ENCODE peak calls at places on chromosomes 3 and 15, in seven cellular contexts. One of them, this sample, is unnamed.
A peak's percentile ranks its signal among the peaks of the same experiment; 100 is the strongest.

GRCh38 chr3:184567924-184568590 is 6.5 kb downstream of the EPHB3 start:
- DNase-seq in neuronal stem cell: no peak
- DNase-seq in cardiac muscle cell: no peak
- DNase-seq in HepG2: no peak
- DNase-seq in thoracic aorta: no peak
- DNase-seq in dorsolateral prefrontal cortex: no peak
- DNase-seq in right lobe of liver: no peak
- DNase-seq in this sample: no peak

GRCh38 chr15:24269166-24269571 is 406.4 kb upstream of the NPAP1 start:
- DNase-seq in neuronal stem cell: no peak
- DNase-seq in cardiac muscle cell: no peak
- DNase-seq in HepG2: no peak
- DNase-seq in thoracic aorta: no peak
- DNase-seq in dorsolateral prefrontal cortex: no peak
- DNase-seq in right lobe of liver: no peak
- DNase-seq in this sample: no peak

GRCh38 chr3:14428087-14429067 is 26.0 kb downstream of the SLC6A6 start:
- DNase-seq in neuronal stem cell: no peak
- DNase-seq in cardiac muscle cell: no peak
- DNase-seq in HepG2: no peak
- DNase-seq in thoracic aorta: no peak
- DNase-seq in dorsolateral prefrontal cortex: no peak
- DNase-seq in right lobe of liver: no peak
- DNase-seq in this sample: no peak

GRCh38 chr3:53225651-53226050 is 30.2 kb downstream of the TKT start:
- DNase-seq in neuronal stem cell: no peak
- DNase-seq in cardiac muscle cell: no peak
- DNase-seq in HepG2: no peak
- DNase-seq in thoracic aorta: no peak
- DNase-seq in dorsolateral prefrontal cortex: no peak
- DNase-seq in right lobe of liver: no peak
- DNase-seq in this sample: no peak

GRCh38 chr3:187955076-187955952 is 198.6 kb upstream of the LPP start:
- DNase-seq in neuronal stem cell: no peak
- DNase-seq in cardiac muscle cell: peak; percentile 87
- DNase-seq in HepG2: peak; percentile 45
- DNase-seq in thoracic aorta: no peak
- DNase-seq in dorsolateral prefrontal cortex: no peak
- DNase-seq in right lobe of liver: peak; percentile 75
- DNase-seq in this sample: peak; percentile 65

GRCh38 chr15:101027273-101027901 is 108.2 kb downstream of the LRRK1 start:
- DNase-seq in neuronal stem cell: no peak
- DNase-seq in cardiac muscle cell: no peak
- DNase-seq in HepG2: no peak
- DNase-seq in thoracic aorta: no peak
- DNase-seq in dorsolateral prefrontal cortex: no peak
- DNase-seq in right lobe of liver: peak; percentile 41
- DNase-seq in this sample: no peak

GRCh38 chr3:14774431-14774830 is 44.3 kb upstream of the FGD5 start:
- DNase-seq in neuronal stem cell: no peak
- DNase-seq in cardiac muscle cell: no peak
- DNase-seq in HepG2: no peak
- DNase-seq in thoracic aorta: no peak
- DNase-seq in dorsolateral prefrontal cortex: no peak
- DNase-seq in right lobe of liver: peak; percentile 32
- DNase-seq in this sample: no peak

GRCh38 chr3:79872483-79872882 is 104.7 kb upstream of the ROBO1 start:
- DNase-seq in neuronal stem cell: no peak
- DNase-seq in cardiac muscle cell: peak; percentile 77
- DNase-seq in HepG2: no peak
- DNase-seq in thoracic aorta: no peak
- DNase-seq in dorsolateral prefrontal cortex: no peak
- DNase-seq in right lobe of liver: no peak
- DNase-seq in this sample: peak; percentile 42

GRCh38 chr15:64792282-64792681 is 16.9 kb upstream of the RBPMS2 start:
- DNase-seq in neuronal stem cell: no peak
- DNase-seq in cardiac muscle cell: no peak
- DNase-seq in HepG2: no peak
- DNase-seq in thoracic aorta: no peak
- DNase-seq in dorsolateral prefrontal cortex: no peak
- DNase-seq in right lobe of liver: no peak
- DNase-seq in this sample: no peak

GRCh38 chr15:83993591-83993990 is 242.0 kb upstream of the GOLGA6L4 start:
- DNase-seq in neuronal stem cell: no peak
- DNase-seq in cardiac muscle cell: peak; percentile 3
- DNase-seq in HepG2: no peak
- DNase-seq in thoracic aorta: no peak
- DNase-seq in dorsolateral prefrontal cortex: no peak
- DNase-seq in right lobe of liver: no peak
- DNase-seq in this sample: no peak

GRCh38 chr3:39143051-39143885 is 10.1 kb downstream of the CSRNP1 start:
- DNase-seq in neuronal stem cell: no peak
- DNase-seq in cardiac muscle cell: no peak
- DNase-seq in HepG2: no peak
- DNase-seq in thoracic aorta: no peak
- DNase-seq in dorsolateral prefrontal cortex: peak; percentile 38
- DNase-seq in right lobe of liver: no peak
- DNase-seq in this sample: no peak

GRCh38 chr15:41821831-41822230 is 6.1 kb upstream of the JMJD7 start:
- DNase-seq in neuronal stem cell: no peak
- DNase-seq in cardiac muscle cell: no peak
- DNase-seq in HepG2: no peak
- DNase-seq in thoracic aorta: no peak
- DNase-seq in dorsolateral prefrontal cortex: no peak
- DNase-seq in right lobe of liver: no peak
- DNase-seq in this sample: no peak

GRCh38 chr15:92683511-92683834 is 27.9 kb upstream of the FAM174B start:
- DNase-seq in neuronal stem cell: peak; percentile 27
- DNase-seq in cardiac muscle cell: peak; percentile 81
- DNase-seq in HepG2: peak; percentile 50
- DNase-seq in thoracic aorta: no peak
- DNase-seq in dorsolateral prefrontal cortex: peak; percentile 27
- DNase-seq in right lobe of liver: peak; percentile 71
- DNase-seq in this sample: no peak

GRCh38 chr15:92677998-92678397 is 22.4 kb upstream of the FAM174B start:
- DNase-seq in neuronal stem cell: no peak
- DNase-seq in cardiac muscle cell: no peak
- DNase-seq in HepG2: no peak
- DNase-seq in thoracic aorta: no peak
- DNase-seq in dorsolateral prefrontal cortex: no peak
- DNase-seq in right lobe of liver: no peak
- DNase-seq in this sample: no peak

GRCh38 chr15:92682772-92683510 is 27.4 kb upstream of the FAM174B start:
- DNase-seq in neuronal stem cell: no peak
- DNase-seq in cardiac muscle cell: peak; percentile 75
- DNase-seq in HepG2: no peak
- DNase-seq in thoracic aorta: no peak
- DNase-seq in dorsolateral prefrontal cortex: no peak
- DNase-seq in right lobe of liver: no peak
- DNase-seq in this sample: no peak

GRCh38 chr15:92681141-92681622 is 25.6 kb upstream of the FAM174B start:
- DNase-seq in neuronal stem cell: no peak
- DNase-seq in cardiac muscle cell: peak; percentile 95
- DNase-seq in HepG2: no peak
- DNase-seq in thoracic aorta: no peak
- DNase-seq in dorsolateral prefrontal cortex: no peak
- DNase-seq in right lobe of liver: no peak
- DNase-seq in this sample: peak; percentile 75
- H3K4me3 ChIP-seq in neuronal stem cell: no peak overlapping the region
- H3K4me3 ChIP-seq in cardiac muscle cell: no peak overlapping the region
- H3K4me3 ChIP-seq in HepG2: no peak overlapping the region
- H3K4me3 ChIP-seq in thoracic aorta: no peak overlapping the region
- H3K4me3 ChIP-seq in dorsolateral prefrontal cortex: no peak overlapping the region
- H3K4me3 ChIP-seq in right lobe of liver: no peak overlapping the region
- H3K4me3 ChIP-seq in this sample: no peak overlapping the region

DNA sequence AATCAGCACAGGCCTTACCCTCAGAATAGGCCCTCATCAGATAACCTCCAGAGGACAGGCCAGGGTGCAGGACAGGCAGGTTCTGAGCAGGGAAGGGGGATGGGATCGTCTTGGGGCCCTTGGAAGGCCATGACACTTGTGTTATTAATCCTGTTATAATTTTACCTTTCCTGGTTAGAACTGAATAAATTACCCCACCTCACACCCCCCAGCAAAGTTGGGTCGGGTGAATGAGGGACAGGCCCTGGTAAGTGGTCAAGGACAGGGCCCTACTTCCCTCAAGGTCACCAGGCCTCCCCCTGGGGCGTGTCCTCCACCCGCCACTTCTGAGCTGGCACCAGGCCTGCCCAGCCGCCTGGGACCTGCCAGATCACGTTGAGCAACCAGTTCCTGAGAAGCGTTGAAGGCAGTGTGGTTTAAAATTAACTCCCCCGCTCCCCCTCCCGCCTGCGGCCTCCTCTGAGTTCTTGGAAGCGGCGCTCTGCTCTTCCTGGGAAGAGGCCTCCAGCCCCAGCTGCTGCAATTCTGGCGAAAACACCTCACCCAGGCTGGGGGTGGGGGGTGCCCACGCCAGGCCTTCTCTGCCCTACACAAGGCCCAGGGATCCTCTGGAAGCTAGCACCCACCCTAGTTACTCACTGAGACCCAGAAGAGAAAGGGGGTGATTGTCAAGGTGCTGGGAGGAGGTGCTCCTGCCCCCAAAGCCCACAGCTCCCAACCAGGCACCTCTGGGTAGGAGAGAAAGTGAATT is 10.6 kb downstream of the CISH start:
- DNase-seq in neuronal stem cell: no peak
- DNase-seq in cardiac muscle cell: peak; percentile 99
- DNase-seq in HepG2: peak; percentile 90
- DNase-seq in thoracic aorta: peak; percentile 87
- DNase-seq in dorsolateral prefrontal cortex: peak; percentile 84
- DNase-seq in right lobe of liver: peak; percentile 97
- DNase-seq in this sample: peak; percentile 89
- H3K27ac ChIP-seq in neuronal stem cell: no peak overlapping the region
- H3K27ac ChIP-seq in cardiac muscle cell: peak overlapping the region; percentile 98
- H3K27ac ChIP-seq in HepG2: peak overlapping the region; percentile 97
- H3K27ac ChIP-seq in thoracic aorta: peak overlapping the region; percentile 100
- H3K27ac ChIP-seq in dorsolateral prefrontal cortex: peak overlapping the region; percentile 83
- H3K27ac ChIP-seq in right lobe of liver: peak overlapping the region; percentile 93
- H3K27ac ChIP-seq in this sample: peak overlapping the region; percentile 100

GRCh38 chr3:69435274-69436262 is 49.7 kb upstream of the FRMD4B start:
- DNase-seq in neuronal stem cell: no peak
- DNase-seq in cardiac muscle cell: no peak
- DNase-seq in HepG2: no peak
- DNase-seq in thoracic aorta: no peak
- DNase-seq in dorsolateral prefrontal cortex: no peak
- DNase-seq in right lobe of liver: no peak
- DNase-seq in this sample: no peak
- H3K4me3 ChIP-seq in neuronal stem cell: no peak overlapping the region
- H3K4me3 ChIP-seq in cardiac muscle cell: no peak overlapping the region
- H3K4me3 ChIP-seq in HepG2: no peak overlapping the region
- H3K4me3 ChIP-seq in thoracic aorta: no peak overlapping the region
- H3K4me3 ChIP-seq in dorsolateral prefrontal cortex: no peak overlapping the region
- H3K4me3 ChIP-seq in right lobe of liver: no peak overlapping the region
- H3K4me3 ChIP-seq in this sample: no peak overlapping the region

GRCh38 chr3:52086939-52087675 is 30.7 kb upstream of the DUSP7 start:
- DNase-seq in neuronal stem cell: no peak
- DNase-seq in cardiac muscle cell: peak; percentile 56
- DNase-seq in HepG2: no peak
- DNase-seq in thoracic aorta: no peak
- DNase-seq in dorsolateral prefrontal cortex: no peak
- DNase-seq in right lobe of liver: no peak
- DNase-seq in this sample: no peak
- H3K27ac ChIP-seq in neuronal stem cell: no peak overlapping the region
- H3K27ac ChIP-seq in cardiac muscle cell: no peak overlapping the region
- H3K27ac ChIP-seq in HepG2: no peak overlapping the region
- H3K27ac ChIP-seq in thoracic aorta: no peak overlapping the region
- H3K27ac ChIP-seq in dorsolateral prefrontal cortex: no peak overlapping the region
- H3K27ac ChIP-seq in right lobe of liver: no peak overlapping the region
- H3K27ac ChIP-seq in this sample: no peak overlapping the region

GRCh38 chr15:60396100-60396499 is 1.7 kb downstream of the ANXA2 start:
- DNase-seq in neuronal stem cell: no peak
- DNase-seq in cardiac muscle cell: no peak
- DNase-seq in HepG2: no peak
- DNase-seq in thoracic aorta: no peak
- DNase-seq in dorsolateral prefrontal cortex: no peak
- DNase-seq in right lobe of liver: no peak
- DNase-seq in this sample: no peak
- H3K4me3 ChIP-seq in neuronal stem cell: no peak overlapping the region
- H3K4me3 ChIP-seq in cardiac muscle cell: no peak overlapping the region
- H3K4me3 ChIP-seq in HepG2: no peak overlapping the region
- H3K4me3 ChIP-seq in thoracic aorta: peak overlapping the region; percentile 97
- H3K4me3 ChIP-seq in dorsolateral prefrontal cortex: no peak overlapping the region
- H3K4me3 ChIP-seq in right lobe of liver: peak overlapping the region; percentile 85
- H3K4me3 ChIP-seq in this sample: peak overlapping the region; percentile 96

DNA sequence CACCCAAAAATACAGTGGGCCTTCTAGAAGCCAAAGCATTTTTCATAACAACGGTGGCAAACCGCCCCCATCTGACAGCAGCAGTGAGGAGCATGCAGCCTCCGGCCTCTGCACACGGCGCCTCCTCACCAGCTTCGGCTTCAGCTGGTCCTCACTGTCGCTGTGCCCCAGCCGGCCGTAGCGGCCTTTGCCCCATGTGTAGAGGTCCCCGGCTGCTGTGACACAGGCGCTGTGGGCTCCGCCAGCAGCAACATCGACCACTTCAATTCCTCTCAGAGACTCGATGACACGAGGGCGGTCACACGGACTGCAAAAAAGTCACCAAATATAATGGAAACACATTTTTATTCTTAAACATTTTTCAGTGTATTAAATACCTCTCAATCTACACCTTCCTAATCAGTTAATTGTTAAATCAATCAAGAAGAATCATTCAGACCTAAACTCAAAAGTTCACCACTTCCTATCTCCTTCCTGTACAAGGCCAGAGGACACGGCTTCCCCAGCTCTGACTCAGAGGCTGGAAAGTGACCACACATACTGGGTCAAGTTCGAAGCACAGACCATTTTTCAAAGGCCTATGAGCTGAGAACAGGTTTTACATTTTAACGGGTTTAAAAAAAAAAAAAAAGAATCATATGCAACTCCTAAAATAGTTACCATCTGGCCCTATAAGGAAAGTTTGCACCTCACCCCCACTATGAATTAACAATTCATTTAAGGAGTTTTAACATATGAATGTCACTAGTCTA is 33.6 kb upstream of the OCA2 start:
- DNase-seq in neuronal stem cell: no peak
- DNase-seq in cardiac muscle cell: peak; percentile 36
- DNase-seq in HepG2: no peak
- DNase-seq in thoracic aorta: no peak
- DNase-seq in dorsolateral prefrontal cortex: no peak
- DNase-seq in right lobe of liver: no peak
- DNase-seq in this sample: no peak
- H3K27ac ChIP-seq in neuronal stem cell: no peak overlapping the region
- H3K27ac ChIP-seq in cardiac muscle cell: no peak overlapping the region
- H3K27ac ChIP-seq in HepG2: no peak overlapping the region
- H3K27ac ChIP-seq in thoracic aorta: peak overlapping the region; percentile 72
- H3K27ac ChIP-seq in dorsolateral prefrontal cortex: no peak overlapping the region
- H3K27ac ChIP-seq in right lobe of liver: no peak overlapping the region
- H3K27ac ChIP-seq in this sample: no peak overlapping the region

This sample was measured in AG04450.